ENCODE peak calls at places on chromosomes 12 and 14, in six cellular contexts. N is PC-3, B is stomach, V is fibroblast of lung, M is uterus, G is OCI-LY7. L is an unnamed sample.
A peak's percentile ranks its signal among the peaks of the same experiment; 100 is the strongest.

GRCh38 chr12:53044896-53045571 is 4.8 kb upstream of the TNS2 start:
- DNase-seq in N (no peak), B (no peak), V (no peak), M (no peak), G (no peak), L (no peak)

GRCh38 chr14:55600784-55601561 is 21.0 kb downstream of the KTN1 start:
- DNase-seq in N (peak; percentile 82), B (no peak), V (peak; percentile 68), M (no peak), G (no peak), L (no peak)

GRCh38 chr14:77474763-77475162 is 16.9 kb downstream of the AHSA1 start:
- DNase-seq in N (no peak), B (no peak), V (no peak), M (no peak), G (no peak), L (no peak)

GRCh38 chr12:6363330-6364036 is 11.9 kb downstream of the SCNN1A start:
- DNase-seq in N (peak; percentile 84), B (peak; percentile 84), V (peak; percentile 53), M (peak; percentile 79), G (peak; percentile 72), L (peak; percentile 58)

GRCh38 chr12:28223853-28224252 is 33.6 kb downstream of the CCDC91 start:
- DNase-seq in N (no peak), B (no peak), V (no peak), M (no peak), G (no peak), L (no peak)

GRCh38 chr12:54981796-54982195 is 2.8 kb downstream of the TESPA1 start:
- DNase-seq in N (no peak), B (no peak), V (no peak), M (no peak), G (no peak), L (no peak)

GRCh38 chr12:50742776-50743175 is 21.1 kb upstream of the ATF1 start:
- DNase-seq in N (no peak), B (no peak), V (no peak), M (no peak), G (no peak), L (no peak)

GRCh38 chr12:75660107-75660530 is 148.7 kb upstream of the KRR1 start:
- DNase-seq in N (peak; percentile 83), B (no peak), V (peak; percentile 93), M (no peak), G (no peak), L (no peak)

GRCh38 chr12:3129301-3130052 is 52.3 kb downstream of the TSPAN9 start:
- DNase-seq in N (no peak), B (no peak), V (peak; percentile 64), M (no peak), G (no peak), L (no peak)

GRCh38 chr12:101706403-101706802 is 9.0 kb downstream of the CHPT1 start:
- DNase-seq in N (no peak), B (no peak), V (no peak), M (no peak), G (no peak), L (no peak)
- TF ChIP-seq CTCF in N (no peak), B (no peak), V (no peak), M (no peak), G (no peak), L (no peak)

GRCh38 chr14:99244299-99244959 is 27.6 kb downstream of the BCL11B start:
- DNase-seq in N (no peak), B (no peak), V (no peak), M (no peak), G (no peak), L (no peak)

GRCh38 chr14:99247091-99247729 is 24.8 kb downstream of the BCL11B start:
- DNase-seq in N (no peak), B (no peak), V (no peak), M (no peak), G (no peak), L (no peak)

GRCh38 chr14:99244960-99245340 is 27.0 kb downstream of the BCL11B start:
- DNase-seq in N (no peak), B (no peak), V (no peak), M (no peak), G (no peak), L (no peak)

GRCh38 chr14:99246536-99247083 is 25.4 kb downstream of the BCL11B start:
- DNase-seq in N (no peak), B (no peak), V (no peak), M (no peak), G (no peak), L (no peak)

GRCh38 chr14:99245541-99246511 is 26.2 kb downstream of the BCL11B start:
- DNase-seq in N (no peak), B (no peak), V (no peak), M (no peak), G (no peak), L (no peak)
- H3K4me3 ChIP-seq in N (no peak overlapping the region), B (peak overlapping the region; percentile 8), V (no peak overlapping the region), M (no peak overlapping the region), G (no peak overlapping the region), L (no peak overlapping the region)

GRCh38 chr12:66269757-66270383 is 32.4 kb upstream of the HELB start:
- DNase-seq in N (peak; percentile 68), B (no peak), V (peak; percentile 68), M (no peak), G (peak; percentile 62), L (peak; percentile 14)
- TF ChIP-seq CTCF in N (peak; percentile 83), B (peak; percentile 19), V (peak; percentile 71), M (peak; percentile 51), G (peak; percentile 84), L (peak; percentile 65)

DNA sequence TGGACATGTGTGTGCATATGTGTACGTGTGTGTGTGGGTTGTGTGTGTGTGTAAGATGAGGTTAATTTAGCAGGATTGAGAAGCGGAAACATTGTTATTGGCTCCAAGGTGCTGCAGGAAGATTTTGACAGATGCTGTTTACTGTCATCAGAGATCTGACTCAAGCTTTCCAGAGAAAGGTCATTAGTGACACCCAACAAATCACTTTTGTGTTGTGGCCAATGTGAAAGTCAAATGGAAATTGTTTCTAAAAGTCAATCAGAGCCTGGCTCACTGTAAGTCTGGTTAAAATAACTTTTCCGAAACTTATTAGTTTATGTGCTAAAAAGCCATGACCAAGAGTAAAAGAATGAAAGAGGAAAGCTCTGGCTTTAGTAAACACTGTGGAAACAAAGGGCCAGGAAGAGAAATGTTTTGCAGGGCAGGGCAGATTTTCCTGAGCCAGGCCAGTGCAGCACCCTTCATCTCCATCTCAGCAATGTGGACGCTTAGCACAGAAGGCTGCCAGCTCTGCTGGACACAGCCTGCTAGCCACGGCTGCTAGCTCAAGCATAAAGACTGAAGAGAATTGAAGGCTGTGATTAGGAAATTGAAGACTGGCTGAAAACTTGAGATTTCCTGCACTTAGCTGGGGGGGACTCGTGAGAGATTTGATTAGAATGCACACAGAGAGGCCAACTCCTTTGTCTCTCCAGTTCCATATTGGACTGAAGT is 235.8 kb downstream of the NEDD1 start:
- DNase-seq in N (no peak), B (no peak), V (no peak), M (no peak), G (no peak), L (no peak)
- H3K4me3 ChIP-seq in N (no peak overlapping the region), B (no peak overlapping the region), V (no peak overlapping the region), M (no peak overlapping the region), G (no peak overlapping the region), L (no peak overlapping the region)